ENCODE peak calls at places on chromosomes 12 and 14, in seven cellular contexts. One of them, this sample, is unnamed.

GRCh38 chr14:26204954-26205479 is 392.8 kb downstream of the NOVA1 start:
- DNase-seq in AG10803: no peak
- DNase-seq in lower leg skin: no peak
- DNase-seq in neuronal stem cell: peak; percentile 43
- DNase-seq in BJ: no peak
- DNase-seq in NB4: no peak
- DNase-seq in GM12865: no peak
- DNase-seq in this sample: no peak

GRCh38 chr12:57776247-57776587 is 3.8 kb downstream of the EEF1AKMT3 start:
- DNase-seq in BJ: no peak
- DNase-seq in neuronal stem cell: no peak
- DNase-seq in NB4: no peak
- DNase-seq in GM12865: no peak
- DNase-seq in lower leg skin: no peak
- DNase-seq in AG10803: no peak
- DNase-seq in this sample: no peak

GRCh38 chr14:29810064-29810463 is 117.6 kb downstream of the PRKD1 start:
- DNase-seq in AG10803: no peak
- DNase-seq in BJ: no peak
- DNase-seq in NB4: no peak
- DNase-seq in lower leg skin: no peak
- DNase-seq in neuronal stem cell: no peak
- DNase-seq in GM12865: no peak
- DNase-seq in this sample: no peak

GRCh38 chr12:15253990-15254389 is 32.8 kb upstream of the RERG start:
- DNase-seq in NB4: no peak
- DNase-seq in BJ: no peak
- DNase-seq in lower leg skin: no peak
- DNase-seq in AG10803: no peak
- DNase-seq in neuronal stem cell: peak; percentile 1
- DNase-seq in GM12865: no peak
- DNase-seq in this sample: no peak

GRCh38 chr14:96502621-96503251 is 554 bp downstream of the PAPOLA start:
- DNase-seq in GM12865: peak; percentile 74
- DNase-seq in lower leg skin: peak; percentile 90
- DNase-seq in NB4: peak; percentile 85
- DNase-seq in neuronal stem cell: peak; percentile 23
- DNase-seq in BJ: no peak
- DNase-seq in AG10803: peak; percentile 20
- DNase-seq in this sample: no peak

GRCh38 chr12:40327506-40327905 is 102.7 kb downstream of the LRRK2 start:
- DNase-seq in GM12865: no peak
- DNase-seq in AG10803: peak; percentile 23
- DNase-seq in lower leg skin: no peak
- DNase-seq in neuronal stem cell: no peak
- DNase-seq in BJ: no peak
- DNase-seq in NB4: no peak
- DNase-seq in this sample: no peak

GRCh38 chr12:120534703-120535655 is 823 bp downstream of the RNF10 start:
- DNase-seq in BJ: no peak
- DNase-seq in AG10803: peak; percentile 76
- DNase-seq in neuronal stem cell: peak; percentile 52
- DNase-seq in NB4: peak; percentile 86
- DNase-seq in lower leg skin: peak; percentile 90
- DNase-seq in GM12865: peak; percentile 60
- DNase-seq in this sample: peak; percentile 62

GRCh38 chr14:68908860-68909259 is 70.2 kb downstream of the ACTN1 start:
- DNase-seq in GM12865: no peak
- DNase-seq in AG10803: no peak
- DNase-seq in lower leg skin: no peak
- DNase-seq in BJ: no peak
- DNase-seq in NB4: no peak
- DNase-seq in neuronal stem cell: no peak
- DNase-seq in this sample: no peak

GRCh38 chr14:70642313-70643235 is 858 bp downstream of the TTC9 start:
- DNase-seq in AG10803: no peak
- DNase-seq in lower leg skin: no peak
- DNase-seq in NB4: peak; percentile 37
- DNase-seq in neuronal stem cell: no peak
- DNase-seq in BJ: no peak
- DNase-seq in GM12865: peak; percentile 73
- DNase-seq in this sample: no peak

GRCh38 chr12:13817131-13817530 is 164.3 kb downstream of the GRIN2B start:
- DNase-seq in lower leg skin: no peak
- DNase-seq in AG10803: no peak
- DNase-seq in neuronal stem cell: no peak
- DNase-seq in GM12865: no peak
- DNase-seq in NB4: no peak
- DNase-seq in BJ: no peak
- DNase-seq in this sample: no peak

GRCh38 chr12:100539209-100539608 is 34.3 kb upstream of the GAS2L3 start:
- DNase-seq in BJ: no peak
- DNase-seq in GM12865: peak; percentile 34
- DNase-seq in neuronal stem cell: peak; percentile 57
- DNase-seq in NB4: peak; percentile 52
- DNase-seq in AG10803: peak; percentile 19
- DNase-seq in lower leg skin: no peak
- DNase-seq in this sample: no peak

GRCh38 chr12:28457785-28458184 is 267.5 kb downstream of the CCDC91 start:
- DNase-seq in AG10803: no peak
- DNase-seq in BJ: no peak
- DNase-seq in neuronal stem cell: no peak
- DNase-seq in NB4: no peak
- DNase-seq in lower leg skin: no peak
- DNase-seq in GM12865: no peak
- DNase-seq in this sample: no peak

GRCh38 chr12:122795807-122796206 is 21.4 kb downstream of the CCDC62 start:
- DNase-seq in neuronal stem cell: no peak
- DNase-seq in BJ: no peak
- DNase-seq in AG10803: no peak
- DNase-seq in NB4: no peak
- DNase-seq in GM12865: no peak
- DNase-seq in lower leg skin: no peak
- DNase-seq in this sample: no peak

GRCh38 chr12:14239350-14239934 is 126.0 kb upstream of the ATF7IP start:
- DNase-seq in lower leg skin: no peak
- DNase-seq in BJ: no peak
- DNase-seq in AG10803: peak; percentile 71
- DNase-seq in NB4: peak; percentile 97
- DNase-seq in neuronal stem cell: no peak
- DNase-seq in GM12865: peak; percentile 86
- DNase-seq in this sample: peak; percentile 9

GRCh38 chr12:122244565-122245371 is 18.9 kb upstream of the DIABLO start:
- DNase-seq in BJ: no peak
- DNase-seq in GM12865: peak; percentile 32
- DNase-seq in NB4: no peak
- DNase-seq in AG10803: no peak
- DNase-seq in neuronal stem cell: no peak
- DNase-seq in lower leg skin: no peak
- DNase-seq in this sample: no peak

GRCh38 chr14:44699391-44699790 is 192.3 kb upstream of the FSCB start:
- DNase-seq in NB4: no peak
- DNase-seq in lower leg skin: no peak
- DNase-seq in neuronal stem cell: no peak
- DNase-seq in BJ: no peak
- DNase-seq in GM12865: no peak
- DNase-seq in AG10803: no peak
- DNase-seq in this sample: no peak

GRCh38 chr12:76863005-76863670 is 15.7 kb downstream of the CSRP2 start:
- DNase-seq in BJ: peak; percentile 83
- DNase-seq in NB4: no peak
- DNase-seq in lower leg skin: no peak
- DNase-seq in neuronal stem cell: no peak
- DNase-seq in GM12865: no peak
- DNase-seq in AG10803: peak; percentile 98
- DNase-seq in this sample: peak; percentile 59

GRCh38 chr12:8048906-8049305 is 16.4 kb downstream of the FOXJ2 start:
- DNase-seq in AG10803: no peak
- DNase-seq in neuronal stem cell: no peak
- DNase-seq in NB4: no peak
- DNase-seq in BJ: no peak
- DNase-seq in GM12865: no peak
- DNase-seq in lower leg skin: no peak
- DNase-seq in this sample: no peak

GRCh38 chr12:90295858-90296257 is 587.2 kb upstream of the ATP2B1 start:
- DNase-seq in lower leg skin: no peak
- DNase-seq in BJ: no peak
- DNase-seq in AG10803: no peak
- DNase-seq in neuronal stem cell: no peak
- DNase-seq in GM12865: no peak
- DNase-seq in NB4: no peak
- DNase-seq in this sample: no peak

GRCh38 chr12:120687570-120688289 is 781 bp downstream of the MLEC start:
- DNase-seq in NB4: peak; percentile 63
- DNase-seq in neuronal stem cell: no peak
- DNase-seq in BJ: no peak
- DNase-seq in AG10803: peak; percentile 25
- DNase-seq in GM12865: peak; percentile 59
- DNase-seq in lower leg skin: no peak
- DNase-seq in this sample: no peak

GRCh38 chr12:47218191-47218654 is 138.5 kb upstream of the AMIGO2 start:
- DNase-seq in NB4: peak; percentile 34
- DNase-seq in BJ: no peak
- DNase-seq in AG10803: no peak
- DNase-seq in neuronal stem cell: no peak
- DNase-seq in lower leg skin: no peak
- DNase-seq in GM12865: peak; percentile 36
- DNase-seq in this sample: no peak
- H3K4me3 ChIP-seq in NB4: no peak overlapping the region
- H3K4me3 ChIP-seq in BJ: no peak overlapping the region
- H3K4me3 ChIP-seq in AG10803: no peak overlapping the region
- H3K4me3 ChIP-seq in neuronal stem cell: no peak overlapping the region
- H3K4me3 ChIP-seq in lower leg skin: no peak overlapping the region
- H3K4me3 ChIP-seq in GM12865: no peak overlapping the region
- H3K4me3 ChIP-seq in this sample: no peak overlapping the region

GRCh38 chr12:11832100-11832499 is 182.6 kb downstream of the ETV6 start:
- DNase-seq in AG10803: no peak
- DNase-seq in BJ: no peak
- DNase-seq in lower leg skin: no peak
- DNase-seq in GM12865: peak; percentile 64
- DNase-seq in NB4: no peak
- DNase-seq in neuronal stem cell: no peak
- DNase-seq in this sample: no peak

GRCh38 chr12:11833174-11833895 is 183.9 kb downstream of the ETV6 start:
- DNase-seq in AG10803: no peak
- DNase-seq in neuronal stem cell: no peak
- DNase-seq in BJ: no peak
- DNase-seq in NB4: no peak
- DNase-seq in lower leg skin: no peak
- DNase-seq in GM12865: no peak
- DNase-seq in this sample: no peak

GRCh38 chr12:11829764-11830194 is 180.3 kb downstream of the ETV6 start:
- DNase-seq in neuronal stem cell: no peak
- DNase-seq in AG10803: no peak
- DNase-seq in GM12865: no peak
- DNase-seq in lower leg skin: no peak
- DNase-seq in BJ: no peak
- DNase-seq in NB4: no peak
- DNase-seq in this sample: no peak

GRCh38 chr12:11827096-11827841 is 177.8 kb downstream of the ETV6 start:
- DNase-seq in BJ: no peak
- DNase-seq in AG10803: peak; percentile 40
- DNase-seq in NB4: no peak
- DNase-seq in lower leg skin: peak; percentile 76
- DNase-seq in GM12865: no peak
- DNase-seq in neuronal stem cell: peak; percentile 52
- DNase-seq in this sample: no peak

GRCh38 chr12:11830298-11830937 is 180.9 kb downstream of the ETV6 start:
- DNase-seq in lower leg skin: no peak
- DNase-seq in AG10803: peak; percentile 30
- DNase-seq in NB4: no peak
- DNase-seq in GM12865: peak; percentile 75
- DNase-seq in BJ: no peak
- DNase-seq in neuronal stem cell: no peak
- DNase-seq in this sample: no peak
- H3K4me3 ChIP-seq in lower leg skin: no peak overlapping the region
- H3K4me3 ChIP-seq in AG10803: no peak overlapping the region
- H3K4me3 ChIP-seq in NB4: no peak overlapping the region
- H3K4me3 ChIP-seq in GM12865: no peak overlapping the region
- H3K4me3 ChIP-seq in BJ: no peak overlapping the region
- H3K4me3 ChIP-seq in neuronal stem cell: no peak overlapping the region
- H3K4me3 ChIP-seq in this sample: no peak overlapping the region

GRCh38 chr14:105989746-105990302 is 463.4 kb downstream of the TMEM121 start:
- DNase-seq in lower leg skin: no peak
- DNase-seq in GM12865: no peak
- DNase-seq in neuronal stem cell: no peak
- DNase-seq in NB4: peak; percentile 34
- DNase-seq in AG10803: no peak
- DNase-seq in BJ: no peak
- DNase-seq in this sample: no peak
- H3K4me3 ChIP-seq in lower leg skin: no peak overlapping the region
- H3K4me3 ChIP-seq in GM12865: no peak overlapping the region
- H3K4me3 ChIP-seq in neuronal stem cell: no peak overlapping the region
- H3K4me3 ChIP-seq in NB4: no peak overlapping the region
- H3K4me3 ChIP-seq in AG10803: no peak overlapping the region
- H3K4me3 ChIP-seq in BJ: no peak overlapping the region
- H3K4me3 ChIP-seq in this sample: no peak overlapping the region

GRCh38 chr12:212799-213526 is 994 bp downstream of the SLC6A12 start:
- DNase-seq in NB4: no peak
- DNase-seq in GM12865: peak; percentile 8
- DNase-seq in lower leg skin: no peak
- DNase-seq in neuronal stem cell: no peak
- DNase-seq in BJ: no peak
- DNase-seq in AG10803: no peak
- DNase-seq in this sample: no peak

GRCh38 chr12:211639-212382 is 2.1 kb downstream of the SLC6A12 start:
- DNase-seq in NB4: no peak
- DNase-seq in neuronal stem cell: no peak
- DNase-seq in lower leg skin: no peak
- DNase-seq in BJ: no peak
- DNase-seq in AG10803: no peak
- DNase-seq in GM12865: no peak
- DNase-seq in this sample: no peak

GRCh38 chr12:211142-211465 is 2.9 kb downstream of the SLC6A12 start:
- DNase-seq in BJ: no peak
- DNase-seq in NB4: no peak
- DNase-seq in neuronal stem cell: no peak
- DNase-seq in AG10803: no peak
- DNase-seq in lower leg skin: no peak
- DNase-seq in GM12865: no peak
- DNase-seq in this sample: no peak

GRCh38 chr12:213527-213932 is 427 bp downstream of the SLC6A12 start:
- DNase-seq in BJ: no peak
- DNase-seq in lower leg skin: no peak
- DNase-seq in GM12865: no peak
- DNase-seq in AG10803: no peak
- DNase-seq in neuronal stem cell: no peak
- DNase-seq in NB4: no peak
- DNase-seq in this sample: no peak

DNA sequence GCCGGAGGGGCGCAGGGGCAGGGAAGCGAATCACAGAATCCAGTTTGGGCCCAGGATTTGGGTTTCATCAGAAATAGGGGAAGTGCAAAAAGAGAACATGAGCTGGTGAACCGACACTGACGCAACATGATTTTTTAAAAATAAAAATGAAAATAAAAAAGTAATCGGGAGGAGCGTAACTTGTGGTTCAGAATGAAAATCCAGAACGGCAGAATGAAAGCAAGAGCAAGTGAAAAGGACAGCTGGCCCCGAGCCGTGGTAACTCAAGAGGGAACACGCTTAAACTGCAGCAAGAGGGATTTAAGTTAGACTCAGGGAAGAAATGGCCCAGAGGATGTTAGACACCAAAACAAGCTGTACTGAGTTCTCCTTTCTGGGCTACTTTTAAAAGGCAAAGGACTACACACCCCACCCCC is 1.6 kb downstream of the SLC6A12 start:
- DNase-seq in BJ: no peak
- DNase-seq in AG10803: no peak
- DNase-seq in lower leg skin: no peak
- DNase-seq in GM12865: peak; percentile 78
- DNase-seq in neuronal stem cell: no peak
- DNase-seq in NB4: peak; percentile 25
- DNase-seq in this sample: no peak
- H3K4me3 ChIP-seq in BJ: no peak overlapping the region
- H3K4me3 ChIP-seq in AG10803: no peak overlapping the region
- H3K4me3 ChIP-seq in lower leg skin: no peak overlapping the region
- H3K4me3 ChIP-seq in GM12865: no peak overlapping the region
- H3K4me3 ChIP-seq in neuronal stem cell: no peak overlapping the region
- H3K4me3 ChIP-seq in NB4: no peak overlapping the region
- H3K4me3 ChIP-seq in this sample: no peak overlapping the region